ENCODE peak calls at places on chromosomes 4 and X, in six cellular contexts. One of them, this sample, is unnamed.

GRCh38 chr4:41369680-41370079 is 113.0 kb downstream of the UCHL1 start:
- DNase-seq in testis: no peak
- DNase-seq in A549: no peak
- DNase-seq in lower leg skin: no peak
- DNase-seq in stomach: peak; percentile 44
- DNase-seq in HepG2: no peak
- DNase-seq in this sample: no peak

GRCh38 chr4:6714954-6715353 is 1.0 kb upstream of the BLOC1S4 start:
- DNase-seq in testis: peak; percentile 7
- DNase-seq in A549: no peak
- DNase-seq in lower leg skin: peak; percentile 13
- DNase-seq in stomach: no peak
- DNase-seq in HepG2: no peak
- DNase-seq in this sample: no peak

GRCh38 chr4:124318292-124318691 is 394.2 kb downstream of the ANKRD50 start:
- DNase-seq in testis: no peak
- DNase-seq in A549: no peak
- DNase-seq in lower leg skin: no peak
- DNase-seq in stomach: no peak
- DNase-seq in HepG2: no peak
- DNase-seq in this sample: no peak

GRCh38 chr4:3366893-3367775 is 74.3 kb downstream of the RGS12 start:
- DNase-seq in testis: no peak
- DNase-seq in A549: no peak
- DNase-seq in lower leg skin: no peak
- DNase-seq in stomach: no peak
- DNase-seq in HepG2: no peak
- DNase-seq in this sample: no peak

GRCh38 chr4:113979157-113979972 is at the start of gene ARSJ:
- DNase-seq in testis: peak; percentile 55
- DNase-seq in A549: peak; percentile 42
- DNase-seq in lower leg skin: peak; percentile 87
- DNase-seq in stomach: peak; percentile 56
- DNase-seq in HepG2: no peak
- DNase-seq in this sample: peak; percentile 58

GRCh38 chr4:81635747-81636146 is 164.0 kb upstream of the RASGEF1B start:
- DNase-seq in testis: peak; percentile 26
- DNase-seq in A549: no peak
- DNase-seq in lower leg skin: no peak
- DNase-seq in stomach: peak; percentile 45
- DNase-seq in HepG2: no peak
- DNase-seq in this sample: peak; percentile 92

GRCh38 chr4:82629238-82630000 is 67.6 kb upstream of the TMEM150C start:
- DNase-seq in testis: no peak
- DNase-seq in A549: no peak
- DNase-seq in lower leg skin: peak; percentile 68
- DNase-seq in stomach: no peak
- DNase-seq in HepG2: no peak
- DNase-seq in this sample: no peak

GRCh38 chr4:42067264-42067663 is 76.9 kb downstream of the SLC30A9 start:
- DNase-seq in testis: no peak
- DNase-seq in A549: no peak
- DNase-seq in lower leg skin: no peak
- DNase-seq in stomach: no peak
- DNase-seq in HepG2: no peak
- DNase-seq in this sample: no peak

GRCh38 chr4:103484521-103484920 is 235.3 kb downstream of the TACR3 start:
- DNase-seq in testis: no peak
- DNase-seq in A549: no peak
- DNase-seq in lower leg skin: no peak
- DNase-seq in stomach: no peak
- DNase-seq in HepG2: no peak
- DNase-seq in this sample: no peak

GRCh38 chrX:67563469-67564448 is 19.9 kb downstream of the AR start:
- DNase-seq in testis: peak; percentile 43
- DNase-seq in A549: no peak
- DNase-seq in lower leg skin: no peak
- DNase-seq in stomach: no peak
- DNase-seq in HepG2: no peak
- DNase-seq in this sample: no peak

GRCh38 chrX:69238960-69239231 is 73.6 kb upstream of the PJA1 start:
- DNase-seq in testis: no peak
- DNase-seq in A549: no peak
- DNase-seq in lower leg skin: no peak
- DNase-seq in stomach: no peak
- DNase-seq in HepG2: no peak
- DNase-seq in this sample: no peak

GRCh38 chrX:10952619-10953018 is 158.5 kb upstream of the HCCS start:
- DNase-seq in testis: no peak
- DNase-seq in A549: no peak
- DNase-seq in lower leg skin: no peak
- DNase-seq in stomach: no peak
- DNase-seq in HepG2: no peak
- DNase-seq in this sample: no peak

GRCh38 chrX:134144231-134144630 is 92.8 kb upstream of the CCDC160 start:
- DNase-seq in testis: no peak
- DNase-seq in A549: peak; percentile 1
- DNase-seq in lower leg skin: no peak
- DNase-seq in stomach: no peak
- DNase-seq in HepG2: peak; percentile 25
- DNase-seq in this sample: no peak

GRCh38 chr4:125325733-125326132 is 11.0 kb downstream of the FAT4 start:
- DNase-seq in testis: no peak
- DNase-seq in A549: no peak
- DNase-seq in lower leg skin: no peak
- DNase-seq in stomach: no peak
- DNase-seq in HepG2: no peak
- DNase-seq in this sample: no peak

GRCh38 chr4:125334936-125335335 is 20.2 kb downstream of the FAT4 start:
- DNase-seq in testis: no peak
- DNase-seq in A549: no peak
- DNase-seq in lower leg skin: no peak
- DNase-seq in stomach: no peak
- DNase-seq in HepG2: no peak
- DNase-seq in this sample: no peak

GRCh38 chr4:125331116-125331515 is 16.4 kb downstream of the FAT4 start:
- DNase-seq in testis: no peak
- DNase-seq in A549: no peak
- DNase-seq in lower leg skin: no peak
- DNase-seq in stomach: no peak
- DNase-seq in HepG2: no peak
- DNase-seq in this sample: no peak
- TF ChIP-seq POLR2A in testis: no peak
- TF ChIP-seq POLR2A in A549: no peak
- TF ChIP-seq POLR2A in lower leg skin: no peak
- TF ChIP-seq POLR2A in stomach: no peak
- TF ChIP-seq POLR2A in HepG2: no peak
- TF ChIP-seq POLR2A in this sample: no peak

GRCh38 chrX:131816551-131817136 is 206.5 kb upstream of the STK26 start:
- DNase-seq in testis: no peak
- DNase-seq in A549: no peak
- DNase-seq in lower leg skin: peak; percentile 92
- DNase-seq in stomach: peak; percentile 84
- DNase-seq in HepG2: no peak
- DNase-seq in this sample: peak; percentile 93
- TF ChIP-seq CTCF in testis: no peak
- TF ChIP-seq CTCF in A549: peak; percentile 32
- TF ChIP-seq CTCF in lower leg skin: no peak
- TF ChIP-seq CTCF in stomach: peak; percentile 53
- TF ChIP-seq CTCF in HepG2: no peak
- TF ChIP-seq CTCF in this sample: peak; percentile 25

GRCh38 chr4:76831475-76832390 is 66.2 kb downstream of the SOWAHB start:
- DNase-seq in testis: no peak
- DNase-seq in A549: no peak
- DNase-seq in lower leg skin: no peak
- DNase-seq in stomach: no peak
- DNase-seq in HepG2: peak; percentile 9
- DNase-seq in this sample: no peak

DNA sequence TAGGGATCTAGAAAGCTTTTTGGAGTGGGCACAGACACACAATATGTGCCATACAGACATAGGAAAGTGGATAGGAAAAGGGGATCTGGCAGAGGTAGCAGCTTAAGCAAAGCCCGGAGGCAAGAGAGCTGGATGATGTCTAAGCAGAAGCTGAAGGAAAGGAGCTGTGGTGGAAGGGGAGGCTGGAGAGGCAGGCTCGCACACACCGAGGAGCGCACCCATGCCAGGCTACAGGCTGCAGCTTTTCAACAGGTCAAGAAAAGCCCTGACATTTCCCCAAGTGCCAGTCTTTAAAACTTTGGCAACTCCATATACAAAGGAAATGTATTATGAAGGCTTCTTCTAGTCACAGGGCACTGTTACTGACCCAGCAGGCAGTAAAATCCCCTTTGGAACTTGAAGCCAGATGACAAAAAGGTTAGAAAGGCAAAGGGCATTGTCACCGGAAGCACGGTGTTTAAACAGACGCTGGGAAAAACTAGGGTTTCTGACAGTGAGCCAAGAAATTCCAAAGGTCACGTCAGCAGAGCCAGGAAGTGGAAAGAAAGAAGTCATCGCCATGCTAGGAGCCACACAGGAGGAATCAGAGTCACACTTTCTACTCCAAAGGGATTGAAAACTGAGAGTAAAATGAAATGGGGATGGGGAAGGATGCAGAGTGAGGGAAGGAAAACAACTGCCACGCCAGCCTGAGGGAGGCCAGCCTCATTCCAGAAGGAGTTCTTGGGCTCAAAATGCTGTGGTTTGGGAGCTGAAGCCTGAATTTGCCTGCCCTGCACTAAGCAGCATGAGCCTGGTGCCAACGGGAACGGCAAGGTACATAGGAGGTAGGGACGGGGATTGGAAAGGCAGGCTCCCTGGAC is 67.1 kb downstream of the SOWAHB start:
- DNase-seq in testis: no peak
- DNase-seq in A549: peak; percentile 43
- DNase-seq in lower leg skin: no peak
- DNase-seq in stomach: peak; percentile 61
- DNase-seq in HepG2: peak; percentile 94
- DNase-seq in this sample: peak; percentile 82
- TF ChIP-seq POLR2A in testis: no peak
- TF ChIP-seq POLR2A in A549: no peak
- TF ChIP-seq POLR2A in lower leg skin: no peak
- TF ChIP-seq POLR2A in stomach: no peak
- TF ChIP-seq POLR2A in HepG2: peak; percentile 91
- TF ChIP-seq POLR2A in this sample: peak; percentile 89

GRCh38 chr4:178086324-178086723 is 644.1 kb upstream of the AGA start:
- DNase-seq in testis: no peak
- DNase-seq in A549: no peak
- DNase-seq in lower leg skin: no peak
- DNase-seq in stomach: no peak
- DNase-seq in HepG2: peak; percentile 0
- DNase-seq in this sample: no peak
- TF ChIP-seq CTCF in testis: no peak
- TF ChIP-seq CTCF in A549: no peak
- TF ChIP-seq CTCF in lower leg skin: no peak
- TF ChIP-seq CTCF in stomach: no peak
- TF ChIP-seq CTCF in HepG2: no peak
- TF ChIP-seq CTCF in this sample: no peak